ENCODE peak calls at places on chromosomes 6 and 20, in four cellular contexts. R is NCI-H1436 treated with DMSO at 0.1 percent for 48 hours, G is transverse colon, D is neuronal stem cell. X is an unnamed sample.

GRCh38 chr6:14673201-14673600 is 555.6 kb downstream of the CD83 start:
- DNase-seq in G (no peak), R (no peak), D (no peak), X (no peak)

GRCh38 chr6:6678185-6678671 is 89.7 kb downstream of the LY86 start:
- DNase-seq in G (peak), D (no peak), R (peak), X (no peak)

GRCh38 chr6:56172144-56172543 is 75.2 kb downstream of the COL21A1 start:
- DNase-seq in G (no peak), D (peak), R (no peak), X (no peak)

GRCh38 chr6:834190-834589 is 141.3 kb upstream of the EXOC2 start:
- DNase-seq in G (no peak), R (no peak), D (no peak), X (no peak)

GRCh38 chr20:23835716-23836115 is 9.2 kb upstream of the CST2 start:
- DNase-seq in D (no peak), R (no peak), G (no peak), X (no peak)

GRCh38 chr20:6626805-6627204 is 140.7 kb upstream of the BMP2 start:
- DNase-seq in D (no peak), G (no peak), R (no peak), X (no peak)

GRCh38 chr20:48705208-48706115 is 122.3 kb downstream of the PREX1 start:
- DNase-seq in D (no peak), R (no peak), G (no peak), X (no peak)

GRCh38 chr20:23133560-23133998 is 47.5 kb upstream of the CD93 start:
- DNase-seq in R (no peak), G (no peak), D (no peak), X (no peak)

GRCh38 chr6:1324926-1325325 is 13.0 kb downstream of the FOXQ1 start:
- DNase-seq in R (no peak), G (no peak), D (no peak), X (no peak)

GRCh38 chr20:60804918-60805631 is 447.0 kb upstream of the CDH4 start:
- DNase-seq in D (no peak), G (no peak), R (no peak), X (no peak)

GRCh38 chr20:19626896-19627295 is 131.2 kb upstream of the RIN2 start:
- DNase-seq in D (no peak), G (no peak), R (no peak), X (no peak)

GRCh38 chr6:25014375-25014774 is 78.6 kb upstream of the RIPOR2 start:
- DNase-seq in G (no peak), D (no peak), R (no peak), X (no peak)

GRCh38 chr6:41530476-41530875 is 15.7 kb upstream of the FOXP4 start:
- DNase-seq in D (no peak), R (no peak), G (no peak), X (no peak)

GRCh38 chr20:50580016-50580747 is 70.0 kb downstream of the PTPN1 start:
- DNase-seq in D (peak), R (no peak), G (peak), X (no peak)

GRCh38 chr20:59004493-59004762 is 2.6 kb downstream of the CTSZ start:
- DNase-seq in D (no peak), G (peak), R (no peak), X (no peak)

GRCh38 chr20:8527998-8528397 is 395.9 kb downstream of the PLCB1 start:
- DNase-seq in D (no peak), G (no peak), R (no peak), X (no peak)

GRCh38 chr6:14728396-14729024 is 517.4 kb upstream of the JARID2 start:
- DNase-seq in R (no peak), G (peak), D (no peak), X (no peak)

GRCh38 chr6:166023273-166023989 is 144.2 kb downstream of the TBXT start:
- DNase-seq in G (no peak), R (no peak), D (no peak), X (no peak)

GRCh38 chr6:77089776-77090175 is 373.5 kb downstream of the HTR1B start:
- DNase-seq in R (no peak), G (no peak), D (no peak), X (no peak)

GRCh38 chr6:39891976-39892375 is 42.3 kb downstream of the MOCS1 start:
- DNase-seq in G (no peak), D (no peak), R (no peak), X (no peak)

GRCh38 chr6:158972241-158973233 is 27.5 kb downstream of the RSPH3 start:
- DNase-seq in D (no peak), G (no peak), R (no peak), X (peak)

GRCh38 chr20:9458075-9458818 is 56.1 kb upstream of the LAMP5 start:
- DNase-seq in G (no peak), D (no peak), R (no peak), X (no peak)

GRCh38 chr20:45347297-45347935 is 808 bp downstream of the SDC4 start:
- DNase-seq in G (no peak), R (no peak), D (no peak), X (no peak)

GRCh38 chr6:12150812-12151432 is 138.8 kb downstream of the HIVEP1 start:
- DNase-seq in D (no peak), R (no peak), G (peak), X (no peak)

GRCh38 chr6:26131618-26132017 is 44.4 kb downstream of the HFE start:
- DNase-seq in R (no peak), G (no peak), D (no peak), X (no peak)

GRCh38 chr6:81890846-81891245 is 138.4 kb upstream of the TENT5A start:
- DNase-seq in R (no peak), G (no peak), D (no peak), X (no peak)

GRCh38 chr20:38728911-38729642 is 4.8 kb downstream of the SLC32A1 start:
- DNase-seq in D (no peak), G (no peak), R (peak), X (peak)

GRCh38 chr6:13454286-13455221 is 32.8 kb downstream of the GFOD1 start:
- DNase-seq in D (no peak), R (no peak), G (peak), X (no peak)

GRCh38 chr20:48830826-48831318 is 3.1 kb upstream of the PREX1 start:
- DNase-seq in G (no peak), D (no peak), R (no peak), X (no peak)

GRCh38 chr6:3623451-3624267 is 127.9 kb downstream of the PXDC1 start:
- DNase-seq in R (no peak), G (no peak), D (no peak), X (no peak)

GRCh38 chr6:79946773-79947190 is 571 bp downstream of the ELOVL4 start:
- DNase-seq in D (peak), G (no peak), R (no peak), X (no peak)

GRCh38 chr6:26240157-26240980 is 124.6 kb upstream of the BTN3A2 start:
- DNase-seq in G (peak), D (no peak), R (no peak), X (peak)

GRCh38 chr20:62355527-62356142 is 11.5 kb downstream of the LAMA5 start:
- DNase-seq in D (no peak), G (no peak), R (no peak), X (no peak)

GRCh38 chr20:50369225-50370035 is 140.8 kb upstream of the PTPN1 start:
- DNase-seq in D (no peak), G (peak), R (no peak), X (no peak)

GRCh38 chr20:49420811-49421295 is 61.6 kb downstream of the KCNB1 start:
- DNase-seq in R (no peak), G (peak), D (no peak), X (no peak)